ENCODE peak calls at places on chromosome 3, in seven cellular contexts. U, X, W, C, F, K and S are unnamed samples.

GRCh38 chr3:99633887-99634558 is 4.4 kb upstream of the COL8A1 start:
- DNase-seq in U (no peak), X (no peak), W (no peak), C (peak; percentile 75), F (no peak), K (no peak), S (no peak)

GRCh38 chr3:43086460-43087165 is 19.3 kb downstream of the POMGNT2 start:
- DNase-seq in U (no peak), X (no peak), W (no peak), C (no peak), F (no peak), K (no peak), S (no peak)

GRCh38 chr3:5321941-5322340 is 134.4 kb downstream of the EDEM1 start:
- DNase-seq in U (no peak), X (no peak), W (peak; percentile 8), C (no peak), F (no peak), K (no peak), S (no peak)

GRCh38 chr3:73086071-73086494 is 24.6 kb downstream of the EBLN2 start:
- DNase-seq in U (peak; percentile 16), X (peak; percentile 46), W (peak; percentile 64), C (peak; percentile 29), F (peak; percentile 18), K (peak; percentile 47), S (peak; percentile 32)

GRCh38 chr3:128307029-128307633 is 153.8 kb downstream of the EEFSEC start:
- DNase-seq in U (no peak), X (no peak), W (peak; percentile 61), C (no peak), F (no peak), K (no peak), S (no peak)

GRCh38 chr3:48107227-48107626 is 81.0 kb downstream of the CDC25A start:
- DNase-seq in U (no peak), X (no peak), W (no peak), C (no peak), F (no peak), K (no peak), S (no peak)

GRCh38 chr3:10581716-10582115 is 76.3 kb upstream of the ATP2B2 start:
- DNase-seq in U (no peak), X (no peak), W (no peak), C (no peak), F (no peak), K (no peak), S (no peak)

GRCh38 chr3:28901029-28901428 is 379.8 kb upstream of the RBMS3 start:
- DNase-seq in U (no peak), X (no peak), W (no peak), C (no peak), F (no peak), K (no peak), S (no peak)

GRCh38 chr3:58222161-58222724 is 11.5 kb upstream of the DNASE1L3 start:
- DNase-seq in U (no peak), X (no peak), W (no peak), C (peak; percentile 61), F (no peak), K (no peak), S (no peak)

GRCh38 chr3:143443851-143444331 is 324.3 kb downstream of the CHST2 start:
- DNase-seq in U (no peak), X (no peak), W (no peak), C (peak; percentile 99), F (no peak), K (peak; percentile 26), S (peak; percentile 99)

GRCh38 chr3:127746400-127747057 is 73.8 kb downstream of the ABTB1 start:
- DNase-seq in U (no peak), X (no peak), W (no peak), C (no peak), F (no peak), K (no peak), S (no peak)

GRCh38 chr3:170848294-170848917 is 21.6 kb downstream of the RPL22L1 start:
- DNase-seq in U (no peak), X (no peak), W (no peak), C (no peak), F (no peak), K (no peak), S (peak; percentile 34)

GRCh38 chr3:189316296-189317019 is 144.7 kb downstream of the TPRG1 start:
- DNase-seq in U (no peak), X (no peak), W (no peak), C (no peak), F (no peak), K (no peak), S (no peak)

GRCh38 chr3:133209871-133210550 is 171.8 kb downstream of the TMEM108 start:
- DNase-seq in U (no peak), X (no peak), W (peak; percentile 4), C (peak; percentile 65), F (no peak), K (no peak), S (peak; percentile 80)

GRCh38 chr3:85007195-85008094 is 48.7 kb downstream of the CADM2 start:
- DNase-seq in U (no peak), X (no peak), W (no peak), C (peak; percentile 1), F (no peak), K (no peak), S (no peak)

GRCh38 chr3:139312959-139313358 is 30.9 kb upstream of the MRPS22 start:
- DNase-seq in U (no peak), X (no peak), W (no peak), C (peak; percentile 57), F (no peak), K (no peak), S (no peak)

GRCh38 chr3:111473550-111473949 is 68.4 kb upstream of the CD96 start:
- DNase-seq in U (no peak), X (no peak), W (peak; percentile 16), C (peak; percentile 67), F (no peak), K (no peak), S (peak; percentile 18)